ENCODE peak calls at places on chromosomes 5 and 9, in ten cellular contexts. B, Z, X, O, P, C, J, A, F and U are unnamed samples. For H3K4me1, the result is how much of the 10 kb centered on the place peaks cover.

GRCh38 chr9:115104908-115105307 is 13.0 kb downstream of the TNC start:
- DNase-seq in P (no peak), J (no peak), O (no peak), X (no peak), B (no peak), Z (no peak), C (no peak), F (no peak), A (no peak), U (no peak)

GRCh38 chr5:59765446-59765845 is 128.1 kb downstream of the PDE4D start:
- DNase-seq in C (no peak), P (no peak), A (no peak), X (no peak), F (no peak), J (no peak), B (no peak), O (no peak), Z (no peak), U (no peak)

GRCh38 chr9:93126151-93126781 is 7.8 kb downstream of the NINJ1 start:
- DNase-seq in Z (no peak), P (no peak), C (no peak), O (peak), J (no peak), B (peak), A (peak), F (no peak), X (no peak), U (no peak)

GRCh38 chr5:177457239-177458121 is 10.9 kb downstream of the PRR7 start:
- DNase-seq in B (peak), X (peak), C (peak), P (peak), F (peak), Z (peak), O (peak), J (peak), A (peak), U (peak)

GRCh38 chr9:27162045-27162444 is 53.0 kb downstream of the TEK start:
- DNase-seq in J (no peak), Z (no peak), O (no peak), A (no peak), X (no peak), C (no peak), P (no peak), F (no peak), B (no peak), U (no peak)

GRCh38 chr5:16983022-16983639 is 47.0 kb upstream of the MYO10 start:
- DNase-seq in A (no peak), X (no peak), B (no peak), Z (no peak), O (no peak), F (no peak), C (no peak), J (no peak), P (no peak), U (no peak)

GRCh38 chr9:100869321-100869720 is 159.2 kb upstream of the PLPPR1 start:
- DNase-seq in P (no peak), Z (no peak), J (no peak), B (no peak), O (no peak), F (no peak), A (no peak), C (no peak), X (no peak), U (no peak)

GRCh38 chr9:108897324-108898096 is 35.4 kb downstream of the ACTL7A start:
- DNase-seq in B (no peak), F (no peak), A (no peak), X (no peak), C (no peak), O (no peak), J (no peak), Z (no peak), P (no peak), U (no peak)

GRCh38 chr5:142015781-142016533 is 3.1 kb upstream of the GNPDA1 start:
- DNase-seq in F (no peak), O (no peak), C (no peak), J (no peak), P (no peak), A (no peak), B (no peak), X (no peak), Z (no peak), U (no peak)

GRCh38 chr5:68548959-68549676 is 333.6 kb downstream of the PIK3R1 start:
- DNase-seq in X (no peak), B (no peak), C (no peak), F (no peak), P (peak), Z (no peak), A (peak), O (no peak), J (no peak), U (peak)

GRCh38 chr9:114266969-114267368 is 55.9 kb upstream of the ORM1 start:
- DNase-seq in O (no peak), P (no peak), J (no peak), C (no peak), X (no peak), A (peak), Z (no peak), B (no peak), F (no peak), U (no peak)

GRCh38 chr5:125912028-125912427 is 511.2 kb upstream of the GRAMD2B start:
- DNase-seq in F (no peak), P (no peak), Z (no peak), B (no peak), O (no peak), X (no peak), J (no peak), A (no peak), C (no peak), U (no peak)

GRCh38 chr9:72149231-72149975 is at the start of gene GDA:
- DNase-seq in J (no peak), C (peak), P (peak), F (no peak), O (no peak), B (peak), A (no peak), X (no peak), Z (peak), U (no peak)

GRCh38 chr5:147168578-147169327 is 66.1 kb upstream of the STK32A start:
- DNase-seq in Z (no peak), B (no peak), J (no peak), C (no peak), A (no peak), X (no peak), O (no peak), P (no peak), F (no peak), U (no peak)

GRCh38 chr5:62343428-62343827 is 37.4 kb downstream of the KIF2A start:
- DNase-seq in X (no peak), F (no peak), Z (no peak), O (no peak), C (no peak), J (no peak), B (no peak), P (no peak), A (no peak), U (no peak)

GRCh38 chr5:147369742-147370374 is 135.0 kb downstream of the STK32A start:
- DNase-seq in X (no peak), A (no peak), J (no peak), O (no peak), B (no peak), C (no peak), Z (no peak), P (peak), F (no peak), U (no peak)

GRCh38 chr9:34685591-34685990 is 5.5 kb downstream of the CCL19 start:
- DNase-seq in B (no peak), A (no peak), O (no peak), C (no peak), F (no peak), X (no peak), J (no peak), Z (no peak), P (no peak), U (no peak)

GRCh38 chr9:128729766-128730517 is 6.0 kb upstream of the ZDHHC12 start:
- DNase-seq in F (no peak), B (no peak), J (no peak), A (no peak), Z (no peak), O (no peak), P (no peak), C (no peak), X (no peak), U (no peak)

GRCh38 chr5:160188968-160189319 is 40.4 kb upstream of the FABP6 start:
- DNase-seq in A (no peak), P (no peak), C (no peak), O (no peak), J (no peak), B (no peak), Z (no peak), X (no peak), F (no peak), U (no peak)

GRCh38 chr5:126920291-126920690 is 110.1 kb downstream of the MARCHF3 start:
- DNase-seq in O (no peak), X (peak), F (no peak), P (no peak), B (no peak), C (no peak), J (no peak), Z (no peak), A (no peak), U (no peak)

GRCh38 chr9:121963542-121963995 is 129.5 kb downstream of the TTLL11 start:
- DNase-seq in B (no peak), P (no peak), X (no peak), Z (no peak), C (no peak), J (no peak), A (no peak), F (no peak), O (no peak), U (no peak)

GRCh38 chr5:172544371-172545120 is 90.2 kb upstream of the SH3PXD2B start:
- DNase-seq in X (no peak), J (no peak), Z (no peak), C (no peak), A (peak), F (no peak), B (no peak), P (no peak), O (peak), U (peak)

GRCh38 chr5:25540628-25541027 is 895.9 kb upstream of the CDH10 start:
- DNase-seq in P (no peak), J (no peak), B (no peak), X (no peak), C (no peak), Z (no peak), A (no peak), F (no peak), O (no peak), U (no peak)

GRCh38 chr9:96398582-96399334 is 15.2 kb upstream of the SLC35D2 start:
- DNase-seq in P (no peak), J (no peak), B (no peak), Z (no peak), X (no peak), C (peak), F (no peak), A (no peak), O (no peak), U (no peak)

GRCh38 chr5:137761560-137761959 is 7.4 kb upstream of the HNRNPA0 start:
- DNase-seq in B (no peak), X (no peak), C (no peak), Z (no peak), O (no peak), A (no peak), F (no peak), J (no peak), P (peak), U (no peak)

GRCh38 chr5:96655506-96655905 is 6.7 kb upstream of the CAST start:
- DNase-seq in P (no peak), Z (no peak), O (no peak), C (no peak), A (no peak), X (no peak), F (no peak), J (no peak), B (no peak), U (no peak)

GRCh38 chr5:126741361-126741760 is 35.6 kb upstream of the LMNB1 start:
- DNase-seq in F (no peak), X (no peak), Z (no peak), P (peak), C (no peak), B (no peak), J (no peak), A (no peak), O (no peak), U (no peak)

GRCh38 chr5:82494942-82495341 is 216.8 kb upstream of the RPS23 start:
- DNase-seq in A (no peak), Z (no peak), J (no peak), X (no peak), B (no peak), O (no peak), F (no peak), P (no peak), C (no peak), U (no peak)

GRCh38 chr9:22237497-22238363 is 208.9 kb upstream of the DMRTA1 start:
- DNase-seq in O (no peak), Z (no peak), X (no peak), B (no peak), F (no peak), A (no peak), J (no peak), C (no peak), P (peak), U (no peak)

GRCh38 chr9:22241024-22241423 is 205.6 kb upstream of the DMRTA1 start:
- DNase-seq in Z (no peak), O (no peak), X (no peak), B (no peak), C (no peak), F (no peak), P (no peak), A (no peak), J (no peak), U (no peak)

GRCh38 chr9:22241611-22242010 is 205.0 kb upstream of the DMRTA1 start:
- DNase-seq in P (no peak), O (no peak), B (no peak), A (no peak), C (no peak), F (no peak), X (no peak), J (no peak), Z (no peak), U (no peak)

GRCh38 chr9:22240619-22241018 is 206.0 kb upstream of the DMRTA1 start:
- DNase-seq in C (no peak), Z (no peak), B (no peak), O (no peak), A (no peak), X (no peak), P (no peak), J (no peak), F (no peak), U (no peak)

GRCh38 chr9:22238809-22239684 is 207.6 kb upstream of the DMRTA1 start:
- DNase-seq in B (no peak), P (peak), X (no peak), O (no peak), F (no peak), J (no peak), Z (no peak), A (no peak), C (no peak), U (no peak)
- H3K27ac ChIP-seq in B (no peak), P (peak), X (no peak), O (no peak), F (no peak), J (no peak), Z (no peak), A (peak), C (no peak), U (no peak)

GRCh38 chr5:124664287-124664686 is 82.2 kb downstream of the ZNF608 start:
- DNase-seq in P (no peak), X (no peak), F (no peak), B (no peak), A (no peak), O (no peak), Z (no peak), J (no peak), C (no peak), U (no peak)

GRCh38 chr5:124663101-124663506 is 83.3 kb downstream of the ZNF608 start:
- DNase-seq in A (no peak), O (no peak), P (no peak), J (no peak), C (no peak), X (no peak), B (no peak), F (no peak), Z (no peak), U (no peak)

GRCh38 chr5:124661317-124662141 is 84.9 kb downstream of the ZNF608 start:
- DNase-seq in X (no peak), J (no peak), F (no peak), O (no peak), Z (peak), B (no peak), A (no peak), C (peak), P (peak), U (no peak)

GRCh38 chr5:124660229-124661093 is 86.0 kb downstream of the ZNF608 start:
- DNase-seq in J (peak), O (no peak), F (no peak), P (peak), C (no peak), Z (peak), B (no peak), A (no peak), X (no peak), U (no peak)

GRCh38 chr5:124662261-124662781 is 84.1 kb downstream of the ZNF608 start:
- DNase-seq in F (no peak), B (peak), X (no peak), C (no peak), J (no peak), A (no peak), O (no peak), Z (peak), P (peak), U (no peak)
- H3K4me1 ChIP-seq in F (under half), B (half or more), X (under half), C (under half), J (under half), A (under half), O (under half), Z (half or more), P (half or more), U (under half)

DNA sequence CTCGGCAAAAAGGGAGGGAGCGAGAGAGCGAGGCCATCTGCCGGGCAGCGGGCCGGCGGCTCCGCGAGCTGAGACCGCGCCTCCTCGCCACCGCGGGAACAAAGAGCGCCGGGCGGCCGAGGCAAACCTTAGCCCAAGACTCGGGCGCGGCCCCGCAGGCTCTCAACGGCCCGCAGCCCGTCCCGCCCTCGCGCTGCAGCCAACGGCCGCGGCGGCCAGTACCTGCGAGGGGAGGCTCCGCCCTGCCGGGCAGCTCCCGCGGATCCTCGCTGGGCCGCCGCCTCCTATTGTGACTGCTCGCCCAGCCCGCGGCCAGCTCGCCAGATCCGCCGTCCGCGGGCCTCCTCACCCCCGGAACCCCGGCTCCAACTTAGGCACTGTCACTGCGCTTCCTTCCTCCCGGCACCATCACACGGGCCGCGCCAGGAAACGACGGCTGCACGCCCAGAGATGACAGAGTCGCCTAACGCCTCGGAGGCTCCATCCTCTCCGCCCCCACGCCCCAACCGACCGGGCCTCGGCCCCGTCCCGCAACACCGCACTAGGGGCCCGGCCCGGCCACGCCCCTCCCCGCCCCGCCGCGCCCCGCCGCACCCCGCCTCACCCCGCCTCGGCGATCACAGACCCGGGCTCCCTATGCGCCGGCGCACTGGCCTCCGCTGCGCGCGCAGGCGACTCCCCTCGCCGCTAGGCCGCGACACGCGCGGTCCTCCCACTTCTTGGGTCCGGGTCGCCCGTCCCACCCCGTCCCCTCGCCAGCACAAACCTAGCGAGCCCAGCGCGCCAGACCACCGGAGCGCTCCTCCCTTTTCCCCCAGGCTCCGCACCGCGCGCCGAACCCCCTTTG is 486 bp upstream of the RNF38 start:
- DNase-seq in B (peak), C (peak), Z (peak), X (peak), J (peak), O (peak), A (peak), F (peak), P (peak), U (peak)
- TF ChIP-seq POLR2A in B (peak), C (no peak), Z (peak), X (peak), J (no peak), O (peak), A (peak), F (peak), P (peak), U (no peak)

GRCh38 chr9:132194508-132194907 is 32.6 kb downstream of the NTNG2 start:
- DNase-seq in B (no peak), Z (no peak), C (no peak), O (no peak), J (no peak), A (no peak), X (no peak), P (no peak), F (no peak), U (no peak)

GRCh38 chr9:132197315-132197714 is 35.5 kb downstream of the NTNG2 start:
- DNase-seq in Z (no peak), A (no peak), J (no peak), F (no peak), O (no peak), X (no peak), C (no peak), B (no peak), P (no peak), U (no peak)

GRCh38 chr9:132193227-132194110 is 31.6 kb downstream of the NTNG2 start:
- DNase-seq in C (no peak), J (no peak), P (no peak), Z (no peak), A (no peak), O (no peak), B (no peak), F (no peak), X (no peak), U (no peak)

GRCh38 chr9:132190966-132191365 is 29.1 kb downstream of the NTNG2 start:
- DNase-seq in P (no peak), F (no peak), B (no peak), Z (no peak), C (no peak), O (no peak), A (no peak), X (no peak), J (no peak), U (no peak)

GRCh38 chr9:132192728-132193127 is 30.9 kb downstream of the NTNG2 start:
- DNase-seq in Z (no peak), O (no peak), X (no peak), B (no peak), P (no peak), F (no peak), J (no peak), C (no peak), A (no peak), U (no peak)
- H3K27ac ChIP-seq in Z (no peak), O (no peak), X (no peak), B (no peak), P (no peak), F (no peak), J (no peak), C (no peak), A (no peak), U (no peak)

DNA sequence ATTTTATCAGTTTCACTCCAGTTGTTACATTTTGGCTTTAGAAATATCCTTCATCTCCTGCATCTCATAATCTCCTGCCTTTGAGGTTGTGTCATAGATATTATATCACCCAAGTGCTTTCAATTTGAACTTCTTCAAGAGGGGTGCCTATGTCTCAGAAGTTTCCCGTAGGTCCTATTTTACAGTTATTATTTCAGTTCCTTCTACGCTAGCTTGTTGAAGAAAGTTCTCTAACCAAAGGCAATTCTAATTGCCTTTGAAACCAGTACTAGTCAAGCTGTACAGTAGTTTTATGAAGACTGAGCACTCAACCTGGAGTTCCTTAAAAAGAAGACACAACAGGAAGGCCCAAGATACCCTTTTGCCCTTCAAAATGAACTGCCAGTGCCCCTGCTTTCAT is 116.4 kb downstream of the ZCCHC7 start:
- DNase-seq in Z (no peak), J (no peak), A (no peak), O (no peak), P (no peak), C (no peak), F (no peak), X (no peak), B (no peak), U (no peak)
- H3K4me1 ChIP-seq in Z (under half), J (under half), A (under half), O (under half), P (under half), C (under half), F (under half), X (under half), B (under half), U (under half)